ENCODE peak calls at places on chromosomes 1 and 21, in ten cellular contexts. One of them, this sample, is unnamed.

GRCh38 chr1:173914366-173914871 is 2.7 kb downstream of the SERPINC1 start:
- DNase-seq in esophagus muscularis mucosa: no peak
- DNase-seq in neural crest cell: peak
- DNase-seq in bronchial epithelial cell: peak
- DNase-seq in suprapubic skin: no peak
- DNase-seq in vagina: no peak
- DNase-seq in prostate gland: no peak
- DNase-seq in GM13977: peak
- DNase-seq in endodermal cell: peak
- DNase-seq in activated CD8-positive, alpha-beta T cell treated with anti-CD3 and anti-CD28 coated beads for 36 hours: peak
- DNase-seq in this sample: no peak

GRCh38 chr1:97331165-97331564 is 589.7 kb downstream of the DPYD start:
- DNase-seq in neural crest cell: no peak
- DNase-seq in suprapubic skin: no peak
- DNase-seq in endodermal cell: no peak
- DNase-seq in vagina: no peak
- DNase-seq in esophagus muscularis mucosa: no peak
- DNase-seq in bronchial epithelial cell: no peak
- DNase-seq in prostate gland: no peak
- DNase-seq in activated CD8-positive, alpha-beta T cell treated with anti-CD3 and anti-CD28 coated beads for 36 hours: no peak
- DNase-seq in GM13977: no peak
- DNase-seq in this sample: no peak

GRCh38 chr1:154846921-154847442 is 23.1 kb downstream of the KCNN3 start:
- DNase-seq in suprapubic skin: no peak
- DNase-seq in endodermal cell: peak
- DNase-seq in prostate gland: no peak
- DNase-seq in neural crest cell: no peak
- DNase-seq in bronchial epithelial cell: no peak
- DNase-seq in activated CD8-positive, alpha-beta T cell treated with anti-CD3 and anti-CD28 coated beads for 36 hours: no peak
- DNase-seq in vagina: no peak
- DNase-seq in esophagus muscularis mucosa: no peak
- DNase-seq in GM13977: no peak
- DNase-seq in this sample: no peak

GRCh38 chr1:212814989-212815388 is 23.3 kb downstream of the TATDN3 start:
- DNase-seq in endodermal cell: no peak
- DNase-seq in prostate gland: peak
- DNase-seq in bronchial epithelial cell: no peak
- DNase-seq in vagina: no peak
- DNase-seq in suprapubic skin: no peak
- DNase-seq in GM13977: no peak
- DNase-seq in neural crest cell: peak
- DNase-seq in esophagus muscularis mucosa: no peak
- DNase-seq in activated CD8-positive, alpha-beta T cell treated with anti-CD3 and anti-CD28 coated beads for 36 hours: peak
- DNase-seq in this sample: no peak

GRCh38 chr1:228083871-228084278 is 1.4 kb downstream of the ARF1 start:
- DNase-seq in endodermal cell: no peak
- DNase-seq in neural crest cell: no peak
- DNase-seq in bronchial epithelial cell: no peak
- DNase-seq in suprapubic skin: no peak
- DNase-seq in activated CD8-positive, alpha-beta T cell treated with anti-CD3 and anti-CD28 coated beads for 36 hours: no peak
- DNase-seq in vagina: no peak
- DNase-seq in esophagus muscularis mucosa: no peak
- DNase-seq in prostate gland: no peak
- DNase-seq in GM13977: no peak
- DNase-seq in this sample: no peak

GRCh38 chr1:119160435-119160834 is 20.0 kb upstream of the WARS2 start:
- DNase-seq in neural crest cell: no peak
- DNase-seq in vagina: no peak
- DNase-seq in suprapubic skin: no peak
- DNase-seq in prostate gland: no peak
- DNase-seq in GM13977: no peak
- DNase-seq in esophagus muscularis mucosa: no peak
- DNase-seq in activated CD8-positive, alpha-beta T cell treated with anti-CD3 and anti-CD28 coated beads for 36 hours: no peak
- DNase-seq in bronchial epithelial cell: no peak
- DNase-seq in endodermal cell: no peak
- DNase-seq in this sample: no peak

GRCh38 chr21:15255359-15256157 is 190.8 kb upstream of the NRIP1 start:
- DNase-seq in activated CD8-positive, alpha-beta T cell treated with anti-CD3 and anti-CD28 coated beads for 36 hours: no peak
- DNase-seq in endodermal cell: no peak
- DNase-seq in GM13977: no peak
- DNase-seq in bronchial epithelial cell: peak
- DNase-seq in vagina: no peak
- DNase-seq in prostate gland: no peak
- DNase-seq in suprapubic skin: no peak
- DNase-seq in neural crest cell: no peak
- DNase-seq in esophagus muscularis mucosa: no peak
- DNase-seq in this sample: peak

GRCh38 chr1:245583575-245584330 is 429.0 kb downstream of the KIF26B start:
- DNase-seq in prostate gland: no peak
- DNase-seq in GM13977: no peak
- DNase-seq in vagina: no peak
- DNase-seq in activated CD8-positive, alpha-beta T cell treated with anti-CD3 and anti-CD28 coated beads for 36 hours: no peak
- DNase-seq in neural crest cell: no peak
- DNase-seq in esophagus muscularis mucosa: no peak
- DNase-seq in bronchial epithelial cell: peak
- DNase-seq in suprapubic skin: no peak
- DNase-seq in endodermal cell: no peak
- DNase-seq in this sample: no peak

GRCh38 chr1:156310962-156311361 is 11.9 kb upstream of the VHLL start:
- DNase-seq in bronchial epithelial cell: peak
- DNase-seq in vagina: no peak
- DNase-seq in suprapubic skin: no peak
- DNase-seq in neural crest cell: no peak
- DNase-seq in activated CD8-positive, alpha-beta T cell treated with anti-CD3 and anti-CD28 coated beads for 36 hours: no peak
- DNase-seq in endodermal cell: no peak
- DNase-seq in esophagus muscularis mucosa: no peak
- DNase-seq in GM13977: no peak
- DNase-seq in prostate gland: peak
- DNase-seq in this sample: no peak

GRCh38 chr1:818611-819291 is 105.0 kb upstream of the SAMD11 start:
- DNase-seq in vagina: no peak
- DNase-seq in bronchial epithelial cell: no peak
- DNase-seq in GM13977: no peak
- DNase-seq in prostate gland: no peak
- DNase-seq in activated CD8-positive, alpha-beta T cell treated with anti-CD3 and anti-CD28 coated beads for 36 hours: no peak
- DNase-seq in suprapubic skin: no peak
- DNase-seq in endodermal cell: no peak
- DNase-seq in neural crest cell: no peak
- DNase-seq in esophagus muscularis mucosa: peak
- DNase-seq in this sample: no peak

DNA sequence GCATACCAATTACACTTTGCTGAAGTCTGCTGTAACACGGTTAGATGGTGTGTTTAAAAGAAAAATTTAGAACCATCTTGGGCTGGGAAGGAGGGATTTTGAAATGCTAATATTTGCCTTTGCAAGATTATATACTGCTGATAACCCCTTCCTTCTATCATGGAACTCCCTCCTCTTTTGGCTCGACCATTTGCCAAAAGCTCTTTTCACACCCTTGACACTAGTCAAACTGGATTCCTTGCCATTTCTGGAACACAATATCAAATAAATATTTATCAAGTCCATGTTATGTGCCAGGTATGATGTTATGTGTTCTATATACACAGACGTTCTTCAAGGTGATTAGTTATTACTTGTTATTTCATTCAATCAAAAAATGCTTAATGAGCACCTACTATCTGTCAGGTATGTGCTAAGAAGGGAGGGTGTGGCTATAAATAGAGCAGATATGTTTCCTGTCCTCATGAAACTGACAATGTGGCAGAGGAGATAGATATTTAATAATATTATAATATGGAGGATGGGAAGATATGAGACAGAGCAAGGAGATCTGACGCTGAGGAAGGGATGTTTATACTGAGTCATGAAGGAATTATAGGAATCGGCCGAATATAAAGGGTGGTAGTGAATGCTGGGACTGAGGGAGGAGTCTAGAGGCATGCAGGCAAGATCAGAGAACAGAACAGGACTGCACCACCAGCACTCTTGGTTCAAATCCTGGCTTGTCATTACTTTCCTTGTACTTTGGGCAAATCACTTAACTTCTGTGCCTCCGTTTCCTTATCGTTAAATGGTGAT is 16.1 kb upstream of the XPR1 start:
- DNase-seq in esophagus muscularis mucosa: no peak
- DNase-seq in GM13977: no peak
- DNase-seq in neural crest cell: no peak
- DNase-seq in bronchial epithelial cell: peak
- DNase-seq in prostate gland: peak
- DNase-seq in endodermal cell: no peak
- DNase-seq in suprapubic skin: no peak
- DNase-seq in activated CD8-positive, alpha-beta T cell treated with anti-CD3 and anti-CD28 coated beads for 36 hours: no peak
- DNase-seq in vagina: no peak
- DNase-seq in this sample: no peak
- TF ChIP-seq CTCF in esophagus muscularis mucosa: no peak
- TF ChIP-seq CTCF in GM13977: no peak
- TF ChIP-seq CTCF in neural crest cell: no peak
- TF ChIP-seq CTCF in bronchial epithelial cell: no peak
- TF ChIP-seq CTCF in prostate gland: no peak
- TF ChIP-seq CTCF in endodermal cell: no peak
- TF ChIP-seq CTCF in suprapubic skin: no peak
- TF ChIP-seq CTCF in activated CD8-positive, alpha-beta T cell treated with anti-CD3 and anti-CD28 coated beads for 36 hours: no peak
- TF ChIP-seq CTCF in vagina: no peak
- TF ChIP-seq CTCF in this sample: no peak

DNA sequence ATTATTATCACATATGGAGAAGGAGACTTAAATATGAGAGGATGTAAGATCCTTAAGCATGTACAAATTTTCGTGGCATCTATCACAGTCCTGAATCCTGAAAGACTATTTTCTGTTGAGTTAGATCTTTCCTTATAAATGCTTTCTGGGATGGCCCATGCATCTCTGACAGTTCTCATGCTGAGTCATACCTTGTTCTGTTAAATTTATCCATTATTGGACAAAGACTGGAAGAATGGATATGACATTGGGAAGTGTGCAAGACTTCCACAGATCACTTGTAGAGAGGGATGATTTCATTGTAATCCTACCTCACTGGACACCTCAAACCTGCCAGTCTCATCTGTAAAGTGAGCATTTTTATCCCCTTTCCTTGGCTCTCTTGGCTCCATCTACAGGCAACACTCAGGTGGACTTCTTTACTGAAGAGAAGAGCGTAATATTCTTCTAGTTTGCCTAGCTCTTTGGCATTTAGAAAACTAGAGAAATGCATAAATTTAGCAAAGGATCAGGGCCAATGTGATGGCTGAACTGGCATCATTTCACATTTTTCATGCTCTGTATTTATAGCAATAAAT is 128.2 kb downstream of the NFIA start:
- DNase-seq in bronchial epithelial cell: no peak
- DNase-seq in activated CD8-positive, alpha-beta T cell treated with anti-CD3 and anti-CD28 coated beads for 36 hours: no peak
- DNase-seq in esophagus muscularis mucosa: no peak
- DNase-seq in prostate gland: no peak
- DNase-seq in endodermal cell: no peak
- DNase-seq in vagina: no peak
- DNase-seq in GM13977: no peak
- DNase-seq in neural crest cell: no peak
- DNase-seq in suprapubic skin: no peak
- DNase-seq in this sample: no peak
- TF ChIP-seq CTCF in bronchial epithelial cell: no peak
- TF ChIP-seq CTCF in activated CD8-positive, alpha-beta T cell treated with anti-CD3 and anti-CD28 coated beads for 36 hours: no peak
- TF ChIP-seq CTCF in esophagus muscularis mucosa: peak
- TF ChIP-seq CTCF in prostate gland: peak
- TF ChIP-seq CTCF in endodermal cell: peak
- TF ChIP-seq CTCF in vagina: no peak
- TF ChIP-seq CTCF in GM13977: no peak
- TF ChIP-seq CTCF in neural crest cell: no peak
- TF ChIP-seq CTCF in suprapubic skin: no peak
- TF ChIP-seq CTCF in this sample: no peak

DNA sequence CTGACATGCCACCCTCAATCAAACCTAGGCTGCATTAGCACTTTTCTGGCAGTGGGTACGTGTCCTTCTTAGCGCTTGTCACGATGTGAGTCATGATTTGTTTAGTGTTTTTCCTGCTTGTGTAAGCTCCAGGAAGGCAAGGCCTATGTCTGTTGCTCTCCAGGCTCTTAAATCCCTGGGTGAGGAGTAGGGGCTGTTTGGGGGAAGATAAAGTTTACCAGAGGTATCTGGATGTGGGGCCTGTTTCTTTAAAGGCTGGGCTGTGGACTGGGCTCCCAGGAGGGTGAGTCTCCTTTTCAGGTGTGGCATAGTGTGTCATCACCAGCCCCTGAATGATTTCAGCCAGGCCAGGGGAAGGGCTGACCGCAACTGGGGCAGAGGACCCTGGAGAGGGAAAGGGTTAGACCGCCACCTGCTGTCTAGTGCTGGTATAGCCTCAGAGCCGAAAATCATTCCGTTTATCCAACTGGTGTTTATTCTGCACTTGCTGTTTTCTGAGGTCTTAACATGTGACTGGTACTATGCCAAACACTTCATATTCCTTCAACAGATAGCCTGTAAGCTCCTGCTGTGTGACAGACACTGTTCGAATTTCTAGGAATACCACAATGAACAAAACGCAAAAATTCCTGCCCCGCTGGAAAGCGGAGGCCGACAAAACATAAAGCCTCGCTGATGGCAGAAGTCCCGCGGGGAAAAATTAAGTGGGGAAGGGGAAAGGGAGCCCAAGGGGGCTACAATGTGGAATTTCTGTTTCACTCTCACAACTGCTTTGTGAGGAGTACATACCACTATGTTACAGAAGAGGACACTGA is 9.7 kb downstream of the SERINC2 start:
- DNase-seq in suprapubic skin: no peak
- DNase-seq in GM13977: peak
- DNase-seq in neural crest cell: peak
- DNase-seq in bronchial epithelial cell: peak
- DNase-seq in activated CD8-positive, alpha-beta T cell treated with anti-CD3 and anti-CD28 coated beads for 36 hours: peak
- DNase-seq in esophagus muscularis mucosa: no peak
- DNase-seq in vagina: no peak
- DNase-seq in prostate gland: peak
- DNase-seq in endodermal cell: peak
- DNase-seq in this sample: peak
- TF ChIP-seq CTCF in suprapubic skin: peak
- TF ChIP-seq CTCF in GM13977: peak
- TF ChIP-seq CTCF in neural crest cell: peak
- TF ChIP-seq CTCF in bronchial epithelial cell: peak
- TF ChIP-seq CTCF in activated CD8-positive, alpha-beta T cell treated with anti-CD3 and anti-CD28 coated beads for 36 hours: peak
- TF ChIP-seq CTCF in esophagus muscularis mucosa: no peak
- TF ChIP-seq CTCF in vagina: peak
- TF ChIP-seq CTCF in prostate gland: peak
- TF ChIP-seq CTCF in endodermal cell: peak
- TF ChIP-seq CTCF in this sample: peak

DNA sequence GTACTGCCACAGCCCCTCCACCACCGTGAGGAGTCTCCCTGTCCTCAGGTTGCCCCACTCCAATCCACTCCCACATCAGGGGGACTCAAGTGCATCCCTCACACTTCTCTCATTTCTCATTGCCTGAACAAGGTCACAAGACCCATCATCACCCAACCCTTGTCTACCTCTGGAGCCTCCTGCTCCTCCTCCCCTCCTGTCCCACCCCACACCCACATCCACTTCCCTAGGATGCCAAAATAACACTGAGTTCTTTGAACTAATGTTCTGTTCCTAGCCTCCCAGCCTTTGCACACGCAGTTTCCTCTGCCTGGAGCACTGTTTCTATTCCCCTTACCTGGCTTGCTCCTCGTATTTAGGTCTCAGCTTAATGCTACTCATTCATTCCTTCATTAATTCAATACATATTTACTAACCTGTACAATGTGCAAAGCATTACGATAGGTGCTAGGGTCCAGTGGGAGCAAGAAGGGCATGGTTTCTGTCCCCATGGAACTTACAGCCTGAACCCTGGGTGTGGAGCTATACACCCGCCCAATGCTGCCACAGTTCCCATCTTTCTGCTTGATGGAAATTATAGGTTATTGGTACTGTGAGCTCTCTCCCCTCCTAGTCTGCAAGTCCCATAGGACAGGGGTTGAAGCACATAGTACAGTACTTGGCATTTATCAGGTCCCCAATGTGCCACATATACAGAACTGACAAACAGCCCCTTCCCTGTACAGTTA is 96.1 kb upstream of the GRIK3 start:
- DNase-seq in activated CD8-positive, alpha-beta T cell treated with anti-CD3 and anti-CD28 coated beads for 36 hours: no peak
- DNase-seq in GM13977: no peak
- DNase-seq in suprapubic skin: no peak
- DNase-seq in esophagus muscularis mucosa: no peak
- DNase-seq in neural crest cell: no peak
- DNase-seq in endodermal cell: no peak
- DNase-seq in prostate gland: no peak
- DNase-seq in vagina: no peak
- DNase-seq in bronchial epithelial cell: no peak
- DNase-seq in this sample: no peak
- TF ChIP-seq CTCF in activated CD8-positive, alpha-beta T cell treated with anti-CD3 and anti-CD28 coated beads for 36 hours: no peak
- TF ChIP-seq CTCF in GM13977: peak
- TF ChIP-seq CTCF in suprapubic skin: no peak
- TF ChIP-seq CTCF in esophagus muscularis mucosa: no peak
- TF ChIP-seq CTCF in neural crest cell: no peak
- TF ChIP-seq CTCF in endodermal cell: no peak
- TF ChIP-seq CTCF in prostate gland: no peak
- TF ChIP-seq CTCF in vagina: no peak
- TF ChIP-seq CTCF in bronchial epithelial cell: no peak
- TF ChIP-seq CTCF in this sample: no peak

This sample was measured in CD14-positive monocyte.